ENCODE peak calls at places on chromosomes 1 and 21, in nine cellular contexts. G is pancreas; S is sciatic nerve; W is effector memory CD8-positive, alpha-beta T cell; J is lower lobe of right lung; A is left lung; D is stimulated activated naive CD8-positive, alpha-beta T cell treated with anti-CD3 and anti-CD28 coated beads, Interleukin-15, amount 100 ng/mL, for 72 hours; V is left cardiac atrium; H is T-cell. O is an unnamed sample.
A peak's percentile ranks its signal among the peaks of the same experiment; 100 is the strongest.

GRCh38 chr21:45447821-45448220 is 42.9 kb downstream of the COL18A1 start:
- ATAC-seq in V (no peak), H (no peak), S (no peak), W (no peak), D (no peak), G (no peak), A (no peak), J (no peak), O (no peak)

GRCh38 chr1:12244585-12244984 is 14.8 kb downstream of the VPS13D start:
- ATAC-seq in W (no peak), G (no peak), A (no peak), J (no peak), D (no peak), S (no peak), V (no peak), H (no peak), O (no peak)

GRCh38 chr1:87252406-87252805 is 76.3 kb upstream of the LMO4 start:
- ATAC-seq in V (no peak), W (no peak), D (no peak), A (no peak), J (no peak), H (no peak), S (no peak), G (no peak), O (no peak)

GRCh38 chr1:26125382-26125781 is 13.8 kb downstream of the PDIK1L start:
- ATAC-seq in H (no peak), V (no peak), S (no peak), J (no peak), W (no peak), A (no peak), D (no peak), G (no peak), O (no peak)

GRCh38 chr1:107895403-107896181 is 69.4 kb downstream of the VAV3 start:
- ATAC-seq in A (no peak), H (no peak), D (no peak), G (no peak), J (no peak), W (no peak), V (no peak), S (no peak), O (no peak)

GRCh38 chr1:202176949-202177927 is 16.4 kb upstream of the LGR6 start:
- ATAC-seq in S (no peak), W (no peak), V (no peak), D (no peak), H (no peak), A (no peak), G (no peak), J (no peak), O (no peak)

GRCh38 chr1:213123532-213123931 is 72.5 kb downstream of the RPS6KC1 start:
- ATAC-seq in A (peak; percentile 38), S (no peak), D (no peak), V (no peak), H (no peak), W (no peak), G (peak; percentile 82), J (no peak), O (no peak)

GRCh38 chr1:157407917-157408525 is 144.3 kb downstream of the FCRL5 start:
- ATAC-seq in W (no peak), H (no peak), J (no peak), S (no peak), G (no peak), A (no peak), V (no peak), D (no peak), O (no peak)

GRCh38 chr1:212181015-212181891 is 104.0 kb upstream of the PPP2R5A start:
- ATAC-seq in W (no peak), A (peak; percentile 78), H (no peak), G (peak; percentile 26), J (peak; percentile 83), V (no peak), S (no peak), D (no peak), O (no peak)

GRCh38 chr1:220817907-220818306 is 31.2 kb downstream of the MTARC1 start:
- ATAC-seq in G (peak; percentile 65), D (no peak), A (peak; percentile 61), S (peak; percentile 91), W (no peak), H (no peak), V (peak; percentile 27), J (peak; percentile 40), O (peak; percentile 71)

GRCh38 chr21:42671778-42672593 is 18.6 kb downstream of the PDE9A start:
- ATAC-seq in V (no peak), W (no peak), D (peak; percentile 74), G (peak; percentile 64), H (no peak), J (no peak), S (no peak), A (peak; percentile 4), O (no peak)

GRCh38 chr1:225816643-225817538 is 7.0 kb downstream of the EPHX1 start:
- ATAC-seq in G (peak; percentile 18), W (no peak), J (peak; percentile 15), H (no peak), A (peak; percentile 2), S (peak; percentile 59), D (no peak), V (peak; percentile 75), O (peak; percentile 43)

GRCh38 chr1:42479621-42480020 is 16.5 kb downstream of the CCDC30 start:
- ATAC-seq in G (no peak), A (no peak), V (no peak), W (no peak), J (no peak), S (no peak), H (no peak), D (no peak), O (no peak)

GRCh38 chr1:235468970-235469369 is 35.3 kb downstream of the B3GALNT2 start:
- ATAC-seq in H (no peak), J (no peak), W (no peak), S (no peak), G (no peak), D (no peak), A (no peak), V (no peak), O (no peak)

GRCh38 chr1:156524985-156525590 is 24.5 kb upstream of the MEF2D start:
- ATAC-seq in G (no peak), D (peak; percentile 10), J (no peak), H (peak; percentile 46), V (no peak), S (no peak), A (no peak), W (no peak), O (no peak)

GRCh38 chr1:223713546-223714420 is 1.4 kb downstream of the CAPN2 start:
- ATAC-seq in H (no peak), W (no peak), D (no peak), V (no peak), A (peak; percentile 47), S (peak; percentile 3), J (no peak), G (no peak), O (no peak)

GRCh38 chr1:54571803-54572202 is 23.8 kb downstream of the ACOT11 start:
- ATAC-seq in D (no peak), H (no peak), J (no peak), V (no peak), S (peak; percentile 43), A (peak; percentile 11), G (no peak), W (no peak), O (no peak)

GRCh38 chr21:26814374-26814773 is 30.8 kb downstream of the ADAMTS1 start:
- ATAC-seq in S (no peak), G (no peak), J (no peak), D (no peak), A (no peak), V (no peak), H (no peak), W (no peak), O (no peak)

GRCh38 chr21:34688715-34689114 is 19.9 kb downstream of the CLIC6 start:
- ATAC-seq in V (no peak), A (no peak), J (no peak), W (no peak), H (no peak), S (no peak), G (no peak), D (no peak), O (no peak)

GRCh38 chr1:106534612-106535011 is 521.9 kb upstream of the PRMT6 start:
- ATAC-seq in A (no peak), S (no peak), G (no peak), V (no peak), D (no peak), H (no peak), J (no peak), W (no peak), O (no peak)

GRCh38 chr1:97761637-97762036 is 159.2 kb downstream of the DPYD start:
- ATAC-seq in D (no peak), A (no peak), G (no peak), V (no peak), H (no peak), W (no peak), J (no peak), S (no peak), O (no peak)

GRCh38 chr1:97505289-97505688 is 415.5 kb downstream of the DPYD start:
- ATAC-seq in J (no peak), S (no peak), V (no peak), D (no peak), H (no peak), A (no peak), W (no peak), G (no peak), O (no peak)

GRCh38 chr21:45012661-45013270 is 61.6 kb upstream of the ADARB1 start:
- ATAC-seq in W (no peak), A (peak; percentile 43), H (no peak), S (no peak), D (no peak), G (no peak), J (no peak), V (peak; percentile 2), O (no peak)

GRCh38 chr1:222791006-222791710 is 23.7 kb upstream of the DISP1 start:
- ATAC-seq in W (no peak), H (no peak), S (no peak), D (no peak), G (no peak), A (no peak), J (no peak), V (peak; percentile 27), O (no peak)

GRCh38 chr1:214332950-214333798 is 52.2 kb downstream of the SMYD2 start:
- ATAC-seq in V (peak; percentile 61), J (peak; percentile 36), A (peak; percentile 53), H (no peak), D (peak; percentile 38), S (peak; percentile 62), G (peak; percentile 57), W (no peak), O (peak; percentile 34)

GRCh38 chr1:66207484-66207883 is 326.5 kb upstream of the SGIP1 start:
- ATAC-seq in D (no peak), H (no peak), J (no peak), V (peak; percentile 80), G (no peak), W (no peak), S (no peak), A (peak; percentile 48), O (no peak)

GRCh38 chr1:52665173-52666020 is 32.4 kb downstream of the SHISAL2A start:
- ATAC-seq in H (no peak), S (peak; percentile 25), D (no peak), V (no peak), G (peak; percentile 25), A (no peak), W (no peak), J (no peak), O (no peak)

GRCh38 chr1:54745864-54746263 is 18.5 kb downstream of the PARS2 start:
- ATAC-seq in V (no peak), H (no peak), J (no peak), G (no peak), A (no peak), D (no peak), S (no peak), W (no peak), O (no peak)

GRCh38 chr1:195637474-195637873 is 970.8 kb downstream of the KCNT2 start:
- ATAC-seq in G (no peak), D (no peak), S (no peak), J (no peak), W (no peak), A (no peak), V (no peak), H (no peak), O (no peak)

GRCh38 chr1:160367934-160368923 is 1.4 kb downstream of the NHLH1 start:
- ATAC-seq in S (no peak), V (no peak), D (no peak), G (no peak), H (no peak), A (no peak), J (no peak), W (no peak), O (no peak)

GRCh38 chr1:109639063-109639840 is 16.6 kb upstream of the GSTM4 start:
- ATAC-seq in V (no peak), W (no peak), A (no peak), H (no peak), D (no peak), S (no peak), G (no peak), J (no peak), O (no peak)

O was measured in gastroesophageal sphincter.